ENCODE peak calls at places on chromosomes 1 and 21, in four cellular contexts. One of them, this sample, is unnamed.

GRCh38 chr1:177048314-177049069 is 116.0 kb downstream of the ASTN1 start:
- DNase-seq in AG04450: no peak
- DNase-seq in suprapubic skin: no peak
- DNase-seq in heart right ventricle: no peak
- DNase-seq in this sample: no peak

GRCh38 chr1:159170639-159171038 is 776 bp upstream of the CADM3 start:
- DNase-seq in AG04450: no peak
- DNase-seq in suprapubic skin: no peak
- DNase-seq in heart right ventricle: no peak
- DNase-seq in this sample: peak; percentile 39

GRCh38 chr1:230315099-230315498 is 111.0 kb downstream of the PGBD5 start:
- DNase-seq in AG04450: no peak
- DNase-seq in suprapubic skin: no peak
- DNase-seq in heart right ventricle: no peak
- DNase-seq in this sample: no peak

GRCh38 chr1:153561401-153561985 is 4.2 kb downstream of the S100A2 start:
- DNase-seq in AG04450: no peak
- DNase-seq in suprapubic skin: no peak
- DNase-seq in heart right ventricle: no peak
- DNase-seq in this sample: no peak

GRCh38 chr1:192810253-192810880 is 1.5 kb downstream of the RGS2 start:
- DNase-seq in AG04450: peak; percentile 54
- DNase-seq in suprapubic skin: no peak
- DNase-seq in heart right ventricle: no peak
- DNase-seq in this sample: no peak

GRCh38 chr1:153313288-153313687 is 536 bp upstream of the PGLYRP3 start:
- DNase-seq in AG04450: no peak
- DNase-seq in suprapubic skin: no peak
- DNase-seq in heart right ventricle: no peak
- DNase-seq in this sample: no peak

GRCh38 chr21:42580793-42581201 is 67.1 kb downstream of the SLC37A1 start:
- DNase-seq in AG04450: no peak
- DNase-seq in suprapubic skin: peak; percentile 21
- DNase-seq in heart right ventricle: no peak
- DNase-seq in this sample: no peak

GRCh38 chr1:153746174-153746573 is 18.3 kb downstream of the INTS3 start:
- DNase-seq in AG04450: no peak
- DNase-seq in suprapubic skin: no peak
- DNase-seq in heart right ventricle: no peak
- DNase-seq in this sample: no peak

GRCh38 chr1:192088496-192088895 is 69.8 kb upstream of the RGS18 start:
- DNase-seq in AG04450: no peak
- DNase-seq in suprapubic skin: no peak
- DNase-seq in heart right ventricle: no peak
- DNase-seq in this sample: no peak

GRCh38 chr1:224065455-224065854 is 48.5 kb upstream of the FBXO28 start:
- DNase-seq in AG04450: no peak
- DNase-seq in suprapubic skin: no peak
- DNase-seq in heart right ventricle: no peak
- DNase-seq in this sample: no peak

GRCh38 chr1:168674252-168674651 is 54.8 kb downstream of the DPT start:
- DNase-seq in AG04450: no peak
- DNase-seq in suprapubic skin: no peak
- DNase-seq in heart right ventricle: no peak
- DNase-seq in this sample: no peak

GRCh38 chr1:101310484-101310883 is 73.7 kb downstream of the S1PR1 start:
- DNase-seq in AG04450: no peak
- DNase-seq in suprapubic skin: no peak
- DNase-seq in heart right ventricle: no peak
- DNase-seq in this sample: no peak

GRCh38 chr1:41681331-41682136 is 197.1 kb upstream of the EDN2 start:
- DNase-seq in AG04450: no peak
- DNase-seq in suprapubic skin: no peak
- DNase-seq in heart right ventricle: peak; percentile 26
- DNase-seq in this sample: peak; percentile 90

GRCh38 chr1:179929955-179930798 is 24.4 kb upstream of the CEP350 start:
- DNase-seq in AG04450: no peak
- DNase-seq in suprapubic skin: no peak
- DNase-seq in heart right ventricle: no peak
- DNase-seq in this sample: no peak

GRCh38 chr1:68372487-68372886 is 77.3 kb downstream of the RPE65 start:
- DNase-seq in AG04450: no peak
- DNase-seq in suprapubic skin: no peak
- DNase-seq in heart right ventricle: no peak
- DNase-seq in this sample: no peak

GRCh38 chr1:81978945-81979344 is 178.2 kb downstream of the ADGRL2 start:
- DNase-seq in AG04450: no peak
- DNase-seq in suprapubic skin: no peak
- DNase-seq in heart right ventricle: no peak
- DNase-seq in this sample: no peak

GRCh38 chr1:174999926-175000696 is at the start of gene CACYBP:
- DNase-seq in AG04450: no peak
- DNase-seq in suprapubic skin: no peak
- DNase-seq in heart right ventricle: no peak
- DNase-seq in this sample: peak; percentile 30

GRCh38 chr1:60904079-60904852 is 178.1 kb upstream of the NFIA start:
- DNase-seq in AG04450: no peak
- DNase-seq in suprapubic skin: peak; percentile 80
- DNase-seq in heart right ventricle: peak; percentile 54
- DNase-seq in this sample: peak; percentile 76

GRCh38 chr1:234699795-234700665 is 90.1 kb upstream of the IRF2BP2 start:
- DNase-seq in AG04450: no peak
- DNase-seq in suprapubic skin: no peak
- DNase-seq in heart right ventricle: no peak
- DNase-seq in this sample: peak; percentile 88

GRCh38 chr1:60581455-60582220 is 500.7 kb upstream of the NFIA start:
- DNase-seq in AG04450: no peak
- DNase-seq in suprapubic skin: no peak
- DNase-seq in heart right ventricle: no peak
- DNase-seq in this sample: no peak

GRCh38 chr1:234975122-234975940 is 153.3 kb downstream of the TOMM20 start:
- DNase-seq in AG04450: no peak
- DNase-seq in suprapubic skin: peak; percentile 16
- DNase-seq in heart right ventricle: no peak
- DNase-seq in this sample: peak; percentile 96

GRCh38 chr1:34266127-34266951 is 89.6 kb downstream of the C1orf94 start:
- DNase-seq in AG04450: no peak
- DNase-seq in suprapubic skin: no peak
- DNase-seq in heart right ventricle: no peak
- DNase-seq in this sample: no peak

GRCh38 chr1:77282187-77282865 is 507 bp downstream of the AK5 start:
- DNase-seq in AG04450: no peak
- DNase-seq in suprapubic skin: no peak
- DNase-seq in heart right ventricle: no peak
- DNase-seq in this sample: peak; percentile 23

GRCh38 chr1:16351449-16351993 is 759 bp downstream of the FBXO42 start:
- DNase-seq in AG04450: no peak
- DNase-seq in suprapubic skin: no peak
- DNase-seq in heart right ventricle: no peak
- DNase-seq in this sample: peak; percentile 34

GRCh38 chr1:61227857-61228557 is 145.6 kb downstream of the NFIA start:
- DNase-seq in AG04450: no peak
- DNase-seq in suprapubic skin: no peak
- DNase-seq in heart right ventricle: no peak
- DNase-seq in this sample: peak; percentile 35

GRCh38 chr1:10712568-10712967 is 83.9 kb downstream of the CASZ1 start:
- DNase-seq in AG04450: no peak
- DNase-seq in suprapubic skin: no peak
- DNase-seq in heart right ventricle: no peak
- DNase-seq in this sample: no peak

GRCh38 chr1:163083690-163084089 is 14.5 kb downstream of the RGS4 start:
- DNase-seq in AG04450: no peak
- DNase-seq in suprapubic skin: no peak
- DNase-seq in heart right ventricle: no peak
- DNase-seq in this sample: peak; percentile 81

GRCh38 chr1:167715653-167716302 is 6.0 kb upstream of the MPZL1 start:
- DNase-seq in AG04450: no peak
- DNase-seq in suprapubic skin: no peak
- DNase-seq in heart right ventricle: no peak
- DNase-seq in this sample: no peak

DNA sequence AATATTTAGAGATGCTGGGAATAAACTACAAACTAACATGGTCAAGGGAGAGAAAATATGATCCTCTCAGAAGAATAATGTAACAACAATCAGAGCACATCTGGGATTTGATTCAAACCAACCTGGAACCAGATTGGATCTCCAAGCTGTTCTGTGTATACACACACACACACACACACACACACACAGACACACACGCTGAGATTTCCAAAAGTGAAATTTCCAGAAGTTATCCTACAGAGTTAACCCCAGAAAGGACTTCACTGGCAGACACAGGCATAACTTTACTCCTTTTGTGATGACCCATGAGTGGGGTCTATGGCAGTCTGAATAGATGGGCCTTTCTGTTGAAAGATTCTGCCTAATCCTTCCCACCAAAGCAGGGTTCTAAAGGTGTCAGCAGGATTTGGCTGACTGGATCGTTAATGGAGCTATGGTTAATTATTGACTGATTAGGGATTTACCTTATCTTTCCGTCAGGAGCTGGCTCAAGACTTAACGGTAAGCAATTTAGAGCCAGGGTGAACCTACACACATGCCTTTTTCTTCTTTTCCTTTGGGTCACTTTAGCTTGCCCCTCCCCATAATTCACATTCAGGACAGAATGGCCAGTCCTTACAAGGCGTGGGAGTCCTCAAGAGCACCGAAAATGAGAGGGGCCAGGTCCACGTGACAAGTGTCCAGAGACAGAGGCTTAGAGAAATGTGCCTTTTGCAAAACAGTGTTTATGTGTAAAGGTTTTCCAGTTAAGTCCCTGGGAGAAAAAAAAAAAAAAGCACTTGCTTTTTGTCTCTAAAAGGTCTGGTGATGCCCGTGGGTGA is 10.9 kb upstream of the PROX1 start:
- DNase-seq in AG04450: no peak
- DNase-seq in suprapubic skin: no peak
- DNase-seq in heart right ventricle: no peak
- DNase-seq in this sample: no peak
- TF ChIP-seq CTCF in AG04450: no peak
- TF ChIP-seq CTCF in suprapubic skin: no peak
- TF ChIP-seq CTCF in heart right ventricle: no peak
- TF ChIP-seq CTCF in this sample: no peak

GRCh38 chr1:243421784-243422183 is 165.9 kb downstream of the SDCCAG8 start:
- DNase-seq in AG04450: peak; percentile 58
- DNase-seq in suprapubic skin: no peak
- DNase-seq in heart right ventricle: no peak
- DNase-seq in this sample: peak; percentile 71
- H3K4me3 ChIP-seq in AG04450: peak overlapping the region; percentile 8
- H3K4me3 ChIP-seq in suprapubic skin: peak overlapping the region; percentile 33
- H3K4me3 ChIP-seq in heart right ventricle: no peak overlapping the region
- H3K4me3 ChIP-seq in this sample: no peak overlapping the region

GRCh38 chr1:232795497-232796068 is 9.6 kb upstream of the MAP10 start:
- DNase-seq in AG04450: no peak
- DNase-seq in suprapubic skin: no peak
- DNase-seq in heart right ventricle: no peak
- DNase-seq in this sample: no peak

GRCh38 chr1:232789660-232790059 is 15.6 kb upstream of the MAP10 start:
- DNase-seq in AG04450: no peak
- DNase-seq in suprapubic skin: no peak
- DNase-seq in heart right ventricle: no peak
- DNase-seq in this sample: peak; percentile 66

GRCh38 chr1:232788235-232788872 is 16.9 kb upstream of the MAP10 start:
- DNase-seq in AG04450: no peak
- DNase-seq in suprapubic skin: no peak
- DNase-seq in heart right ventricle: no peak
- DNase-seq in this sample: no peak

GRCh38 chr1:232792949-232793348 is 12.3 kb upstream of the MAP10 start:
- DNase-seq in AG04450: no peak
- DNase-seq in suprapubic skin: no peak
- DNase-seq in heart right ventricle: no peak
- DNase-seq in this sample: no peak

GRCh38 chr1:232793944-232794343 is 11.3 kb upstream of the MAP10 start:
- DNase-seq in AG04450: peak; percentile 34
- DNase-seq in suprapubic skin: no peak
- DNase-seq in heart right ventricle: no peak
- DNase-seq in this sample: peak; percentile 51
- TF ChIP-seq CTCF in AG04450: peak; percentile 34
- TF ChIP-seq CTCF in suprapubic skin: no peak
- TF ChIP-seq CTCF in heart right ventricle: no peak
- TF ChIP-seq CTCF in this sample: peak; percentile 30

DNA sequence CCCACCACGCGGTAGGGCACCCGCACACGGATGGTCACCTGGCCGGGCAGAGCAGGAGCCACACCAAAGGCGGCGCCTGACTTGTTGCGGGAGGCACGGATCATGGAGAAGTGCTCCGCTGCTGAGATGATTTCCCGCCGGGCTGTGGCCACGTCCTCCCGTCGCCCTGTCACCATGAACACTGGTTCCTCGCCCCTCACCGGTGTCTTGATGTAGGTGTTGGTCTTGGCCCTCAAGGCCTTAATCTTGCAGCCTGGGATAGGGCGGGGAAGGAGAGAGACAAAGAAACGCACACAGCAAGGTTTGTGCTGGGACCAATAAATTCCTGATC is 4.9 kb downstream of the MEX3A start:
- DNase-seq in AG04450: no peak
- DNase-seq in suprapubic skin: no peak
- DNase-seq in heart right ventricle: no peak
- DNase-seq in this sample: no peak
- H3K4me3 ChIP-seq in AG04450: no peak overlapping the region
- H3K4me3 ChIP-seq in suprapubic skin: no peak overlapping the region
- H3K4me3 ChIP-seq in heart right ventricle: peak overlapping the region; percentile 65
- H3K4me3 ChIP-seq in this sample: no peak overlapping the region

DNA sequence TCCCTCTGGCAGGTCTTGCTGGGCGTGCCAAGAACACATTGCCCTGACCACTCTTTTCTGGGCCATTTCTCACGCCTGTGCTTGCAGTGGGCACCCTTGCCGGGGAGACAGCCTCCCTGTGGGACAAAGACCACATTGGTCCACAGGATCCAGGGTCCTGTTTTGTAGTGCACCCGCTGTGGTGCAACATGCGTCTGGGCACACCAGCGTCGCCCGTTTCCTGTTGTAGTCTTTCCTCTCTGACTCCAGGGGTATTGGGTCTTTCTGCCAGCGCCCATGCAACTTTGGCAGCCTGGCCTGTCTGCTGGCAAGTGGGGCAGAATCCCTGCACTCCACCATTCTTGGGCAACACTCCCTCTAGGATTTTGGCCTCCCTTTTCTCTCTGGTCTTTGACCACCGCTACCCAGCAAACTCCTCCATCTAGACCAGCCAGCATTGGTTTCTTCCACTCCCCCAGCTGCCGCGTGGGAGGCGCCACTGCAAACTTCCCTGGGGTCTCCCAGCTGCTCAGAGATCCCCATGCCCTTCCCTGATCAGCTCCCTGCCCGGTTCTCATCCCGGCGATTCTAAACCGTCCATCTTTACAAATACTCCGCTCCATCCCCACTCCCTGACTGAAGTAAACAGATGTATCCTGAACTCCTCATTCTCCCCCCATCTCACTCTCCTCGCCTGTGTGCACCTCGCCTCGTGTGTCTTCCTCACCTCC is 1.2 kb upstream of the TPRG1L start:
- DNase-seq in AG04450: no peak
- DNase-seq in suprapubic skin: no peak
- DNase-seq in heart right ventricle: peak; percentile 10
- DNase-seq in this sample: no peak
- TF ChIP-seq CTCF in AG04450: no peak
- TF ChIP-seq CTCF in suprapubic skin: no peak
- TF ChIP-seq CTCF in heart right ventricle: no peak
- TF ChIP-seq CTCF in this sample: no peak